ENCODE peak calls at places on chromosomes 12 and 14, in eight cellular contexts. D is CD8-positive, alpha-beta memory T cell; P is GM23338; M is left lung; R is mammary epithelial cell; T is heart right ventricle; V is right cardiac atrium; G is right lobe of liver. J is an unnamed sample.
A peak's percentile ranks its signal among the peaks of the same experiment; 100 is the strongest.

GRCh38 chr12:80553316-80553715 is 109.3 kb downstream of the PTPRQ start:
- DNase-seq in D (no peak), P (no peak), M (no peak), R (peak; percentile 65), T (no peak), V (no peak), G (no peak), J (no peak)

GRCh38 chr12:76183459-76184186 is 99.1 kb upstream of the NAP1L1 start:
- DNase-seq in D (no peak), P (no peak), M (no peak), R (peak; percentile 97), T (no peak), V (peak; percentile 21), G (no peak), J (no peak)

GRCh38 chr12:130859128-130859527 is 12.7 kb upstream of the RAN start:
- DNase-seq in D (no peak), P (no peak), M (no peak), R (no peak), T (no peak), V (no peak), G (no peak), J (no peak)

GRCh38 chr14:39266589-39266870 is 32.8 kb downstream of the MIA2 start:
- DNase-seq in D (peak; percentile 62), P (no peak), M (no peak), R (no peak), T (peak; percentile 66), V (peak; percentile 63), G (peak; percentile 89), J (no peak)

GRCh38 chr12:47942327-47943230 is 20.8 kb upstream of the TMEM106C start:
- DNase-seq in D (no peak), P (peak; percentile 93), M (peak; percentile 83), R (no peak), T (no peak), V (no peak), G (no peak), J (peak; percentile 35)

GRCh38 chr14:72590577-72590976 is 303.3 kb downstream of the DPF3 start:
- DNase-seq in D (no peak), P (no peak), M (no peak), R (no peak), T (no peak), V (no peak), G (no peak), J (no peak)

GRCh38 chr14:24246765-24247212 is 4.4 kb upstream of the TINF2 start:
- DNase-seq in D (no peak), P (no peak), M (no peak), R (no peak), T (no peak), V (no peak), G (no peak), J (no peak)

GRCh38 chr12:132489078-132489601 is 811 bp upstream of the FBRSL1 start:
- DNase-seq in D (peak; percentile 80), P (no peak), M (peak; percentile 91), R (no peak), T (peak; percentile 51), V (peak; percentile 50), G (peak; percentile 74), J (peak; percentile 46)

GRCh38 chr12:20404576-20405346 is 36.4 kb downstream of the PDE3A start:
- DNase-seq in D (no peak), P (no peak), M (no peak), R (no peak), T (peak; percentile 19), V (peak; percentile 28), G (no peak), J (no peak)

GRCh38 chr12:67592228-67593011 is 56.1 kb upstream of the DYRK2 start:
- DNase-seq in D (no peak), P (no peak), M (no peak), R (peak; percentile 62), T (no peak), V (no peak), G (no peak), J (no peak)

GRCh38 chr12:94721173-94721572 is 70.8 kb upstream of the TMCC3 start:
- DNase-seq in D (no peak), P (no peak), M (no peak), R (no peak), T (no peak), V (no peak), G (no peak), J (no peak)

GRCh38 chr12:6620137-6620884 is 13.1 kb upstream of the CHD4 start:
- DNase-seq in D (peak; percentile 62), P (peak; percentile 95), M (peak; percentile 91), R (no peak), T (peak; percentile 72), V (peak; percentile 58), G (peak; percentile 65), J (no peak)

GRCh38 chr14:98006008-98006407 is 1208.8 kb downstream of the VRK1 start:
- DNase-seq in D (no peak), P (no peak), M (no peak), R (no peak), T (no peak), V (no peak), G (no peak), J (no peak)

GRCh38 chr14:75318353-75318752 is 39.7 kb downstream of the FOS start:
- DNase-seq in D (no peak), P (no peak), M (no peak), R (no peak), T (no peak), V (no peak), G (no peak), J (no peak)

GRCh38 chr12:109744026-109744425 is 30.4 kb downstream of the FAM222A start:
- DNase-seq in D (peak; percentile 17), P (no peak), M (peak; percentile 71), R (no peak), T (no peak), V (peak; percentile 6), G (peak; percentile 45), J (no peak)

GRCh38 chr12:108668532-108668931 is 34.8 kb upstream of the SELPLG start:
- DNase-seq in D (no peak), P (no peak), M (no peak), R (no peak), T (no peak), V (no peak), G (no peak), J (no peak)

GRCh38 chr14:22819191-22819988 is 4.2 kb upstream of the SLC7A7 start:
- DNase-seq in D (no peak), P (peak; percentile 80), M (no peak), R (peak; percentile 24), T (peak; percentile 42), V (peak; percentile 40), G (peak; percentile 70), J (no peak)
- H3K4me3 ChIP-seq in D (no peak overlapping the region), P (peak overlapping the region; percentile 32), M (peak overlapping the region; percentile 12), R (no peak overlapping the region), T (peak overlapping the region; percentile 47), V (peak overlapping the region; percentile 44), G (peak overlapping the region; percentile 25), J (no peak overlapping the region)

DNA sequence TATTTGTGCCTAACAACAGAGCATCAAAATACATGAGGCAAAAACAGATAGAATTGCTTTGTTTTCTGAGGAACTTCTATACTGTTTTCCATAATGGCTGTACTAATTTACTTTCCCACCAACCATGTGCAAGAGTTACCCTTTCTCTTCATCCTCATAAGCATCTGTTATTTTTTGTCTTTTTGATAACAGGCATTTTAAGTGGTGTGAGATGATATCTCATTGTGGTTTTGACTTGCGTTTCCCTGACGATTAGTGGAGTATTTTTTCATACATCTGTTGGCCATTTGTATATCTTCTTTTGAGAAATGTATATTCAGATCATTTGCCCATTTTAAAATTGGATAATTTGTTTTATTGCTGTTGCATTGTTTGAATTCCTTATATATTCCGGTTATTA is 10.3 kb upstream of the HMGA2 start:
- DNase-seq in D (no peak), P (no peak), M (no peak), R (no peak), T (no peak), V (no peak), G (no peak), J (no peak)
- H3K27ac ChIP-seq in D (no peak overlapping the region), P (no peak overlapping the region), M (no peak overlapping the region), R (no peak overlapping the region), T (no peak overlapping the region), V (no peak overlapping the region), G (no peak overlapping the region), J (no peak overlapping the region)

GRCh38 chr12:53736602-53737493 is 9.6 kb upstream of the CALCOCO1 start:
- DNase-seq in D (no peak), P (no peak), M (no peak), R (no peak), T (no peak), V (no peak), G (no peak), J (no peak)
- H3K27me3 ChIP-seq in D (peaks cover 39% of the 10 kb centered on the region), P (peaks cover 81% of the 10 kb centered on the region), M (peaks cover 25% of the 10 kb centered on the region), R (peaks cover 16% of the 10 kb centered on the region), T (peaks cover 44% of the 10 kb centered on the region), V (no peaks in the 10 kb centered on the region), G (peaks cover 10% of the 10 kb centered on the region), J (peaks cover 16% of the 10 kb centered on the region)

GRCh38 chr12:31322651-31323248 is 3.2 kb downstream of the SINHCAF start:
- DNase-seq in D (no peak), P (peak; percentile 51), M (no peak), R (peak; percentile 34), T (no peak), V (no peak), G (no peak), J (no peak)
- H3K4me3 ChIP-seq in D (peak overlapping the region; percentile 81), P (peak overlapping the region; percentile 93), M (peak overlapping the region; percentile 79), R (peak overlapping the region; percentile 87), T (peak overlapping the region; percentile 68), V (no peak overlapping the region), G (no peak overlapping the region), J (peak overlapping the region; percentile 89)